ENCODE peak calls at places on chromosomes 1 and 21, in six cellular contexts. H is H1, A is lower leg skin, X is NB4, P is H54, J is heart left ventricle. Z is an unnamed sample.

GRCh38 chr1:204564835-204565234 is 48.6 kb downstream of the MDM4 start:
- DNase-seq in H (no peak), A (no peak), X (no peak), P (no peak), J (no peak), Z (no peak)

GRCh38 chr1:10380594-10381275 is 18.1 kb upstream of the PGD start:
- DNase-seq in H (no peak), A (no peak), X (no peak), P (peak), J (no peak), Z (peak)

GRCh38 chr21:46156678-46157077 is 1.3 kb upstream of the FTCD start:
- DNase-seq in H (peak), A (peak), X (no peak), P (no peak), J (peak), Z (peak)

GRCh38 chr1:32933742-32934322 is 30.8 kb downstream of the RNF19B start:
- DNase-seq in H (no peak), A (no peak), X (no peak), P (no peak), J (no peak), Z (no peak)

GRCh38 chr1:201693019-201693372 is 136.0 kb upstream of the IPO9 start:
- DNase-seq in H (no peak), A (no peak), X (no peak), P (no peak), J (no peak), Z (no peak)

GRCh38 chr1:147600119-147601111 is 59.1 kb downstream of the BCL9 start:
- DNase-seq in H (no peak), A (no peak), X (peak), P (peak), J (no peak), Z (no peak)

GRCh38 chr1:177077734-177078489 is 86.6 kb downstream of the ASTN1 start:
- DNase-seq in H (no peak), A (no peak), X (no peak), P (no peak), J (no peak), Z (no peak)

GRCh38 chr1:210527091-210527490 is 198.4 kb downstream of the HHAT start:
- DNase-seq in H (no peak), A (no peak), X (no peak), P (no peak), J (no peak), Z (no peak)

GRCh38 chr21:45006536-45007079 is 66.8 kb downstream of the SLX9 start:
- DNase-seq in H (no peak), A (no peak), X (no peak), P (no peak), J (no peak), Z (no peak)

GRCh38 chr1:154182342-154183044 is 9.4 kb downstream of the TPM3 start:
- DNase-seq in H (peak), A (peak), X (peak), P (peak), J (peak), Z (peak)

GRCh38 chr1:244349103-244349531 is 102.6 kb downstream of the ADSS2 start:
- DNase-seq in H (no peak), A (peak), X (no peak), P (peak), J (no peak), Z (no peak)

GRCh38 chr1:218547901-218548730 is 203.0 kb downstream of the TGFB2 start:
- DNase-seq in H (no peak), A (no peak), X (no peak), P (no peak), J (no peak), Z (no peak)

GRCh38 chr1:56139786-56140185 is 439.6 kb downstream of the PLPP3 start:
- DNase-seq in H (no peak), A (no peak), X (no peak), P (no peak), J (no peak), Z (no peak)

GRCh38 chr1:95071539-95071938 is 1.2 kb downstream of the ALG14 start:
- DNase-seq in H (no peak), A (no peak), X (no peak), P (no peak), J (no peak), Z (no peak)

GRCh38 chr1:237864338-237865244 is 26.1 kb downstream of the ZP4 start:
- DNase-seq in H (peak), A (peak), X (peak), P (peak), J (peak), Z (peak)

GRCh38 chr1:54384921-54385726 is 21.1 kb downstream of the SSBP3 start:
- DNase-seq in H (no peak), A (no peak), X (peak), P (no peak), J (no peak), Z (no peak)

GRCh38 chr1:156639601-156640101 is 2.3 kb upstream of the BCAN start:
- DNase-seq in H (no peak), A (no peak), X (no peak), P (peak), J (no peak), Z (no peak)

GRCh38 chr1:74935446-74935845 is 198.7 kb upstream of the LHX8 start:
- DNase-seq in H (no peak), A (no peak), X (no peak), P (no peak), J (no peak), Z (no peak)

GRCh38 chr1:50974618-50974935 is 4.5 kb downstream of the CDKN2C start:
- DNase-seq in H (no peak), A (no peak), X (no peak), P (no peak), J (no peak), Z (no peak)

GRCh38 chr1:54565113-54565501 is 17.1 kb downstream of the ACOT11 start:
- DNase-seq in H (no peak), A (no peak), X (no peak), P (no peak), J (peak), Z (no peak)

GRCh38 chr1:234833118-234833517 is 223.1 kb upstream of the IRF2BP2 start:
- DNase-seq in H (no peak), A (no peak), X (no peak), P (no peak), J (no peak), Z (no peak)

GRCh38 chr21:37008705-37009104 is 2.2 kb downstream of the RIPPLY3 start:
- DNase-seq in H (no peak), A (peak), X (no peak), P (no peak), J (no peak), Z (no peak)

GRCh38 chr1:175188936-175189335 is 3.6 kb downstream of the KIAA0040 start:
- DNase-seq in H (no peak), A (no peak), X (peak), P (no peak), J (no peak), Z (no peak)

GRCh38 chr1:42214447-42214871 is 49.9 kb upstream of the GUCA2A start:
- DNase-seq in H (no peak), A (no peak), X (peak), P (no peak), J (no peak), Z (peak)

GRCh38 chr1:63463248-63463647 is 59.8 kb downstream of the ITGB3BP start:
- DNase-seq in H (no peak), A (no peak), X (peak), P (no peak), J (no peak), Z (no peak)

GRCh38 chr21:42784276-42784675 is 95.1 kb downstream of the WDR4 start:
- DNase-seq in H (no peak), A (no peak), X (no peak), P (no peak), J (no peak), Z (no peak)

GRCh38 chr21:33362044-33362555 is 37.3 kb downstream of the IFNAR1 start:
- DNase-seq in H (peak), A (peak), X (peak), P (no peak), J (no peak), Z (no peak)
- TF ChIP-seq POLR2A in H (peak), A (no peak), X (peak), P (no peak), J (no peak), Z (peak)

DNA sequence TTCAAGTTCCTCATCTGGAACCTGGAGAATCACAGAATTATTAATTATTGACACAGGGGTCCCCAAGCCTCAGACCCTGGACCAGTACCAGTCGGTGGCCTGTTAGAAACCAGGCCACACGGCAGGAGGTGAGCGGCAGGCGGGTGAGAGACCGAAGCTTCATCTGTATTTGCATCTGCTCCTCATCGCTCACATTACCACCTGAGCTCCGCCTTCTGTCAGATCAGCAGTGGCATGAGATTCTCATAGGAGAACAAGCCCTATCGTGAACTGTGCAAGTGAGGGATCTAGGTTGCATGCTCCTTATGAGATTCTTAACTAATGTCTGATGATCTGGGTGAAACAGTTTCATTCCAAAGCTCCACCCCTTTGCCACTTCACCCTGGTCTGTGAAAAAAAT is 125.9 kb downstream of the C1orf21 start:
- DNase-seq in H (no peak), A (no peak), X (no peak), P (no peak), J (no peak), Z (no peak)
- TF ChIP-seq POLR2A in H (no peak), A (no peak), X (no peak), P (no peak), J (no peak), Z (no peak)

GRCh38 chr1:2556277-2557145 is at the start of gene TNFRSF14:
- DNase-seq in H (no peak), A (peak), X (peak), P (no peak), J (peak), Z (no peak)

GRCh38 chr1:2553871-2554620 is 2.1 kb upstream of the TNFRSF14 start:
- DNase-seq in H (no peak), A (no peak), X (no peak), P (no peak), J (no peak), Z (no peak)

GRCh38 chr1:2554621-2555387 is 1.4 kb upstream of the TNFRSF14 start:
- DNase-seq in H (no peak), A (no peak), X (peak), P (no peak), J (no peak), Z (peak)

GRCh38 chr1:2557146-2558029 is 1.2 kb downstream of the TNFRSF14 start:
- DNase-seq in H (no peak), A (peak), X (no peak), P (no peak), J (no peak), Z (no peak)

DNA sequence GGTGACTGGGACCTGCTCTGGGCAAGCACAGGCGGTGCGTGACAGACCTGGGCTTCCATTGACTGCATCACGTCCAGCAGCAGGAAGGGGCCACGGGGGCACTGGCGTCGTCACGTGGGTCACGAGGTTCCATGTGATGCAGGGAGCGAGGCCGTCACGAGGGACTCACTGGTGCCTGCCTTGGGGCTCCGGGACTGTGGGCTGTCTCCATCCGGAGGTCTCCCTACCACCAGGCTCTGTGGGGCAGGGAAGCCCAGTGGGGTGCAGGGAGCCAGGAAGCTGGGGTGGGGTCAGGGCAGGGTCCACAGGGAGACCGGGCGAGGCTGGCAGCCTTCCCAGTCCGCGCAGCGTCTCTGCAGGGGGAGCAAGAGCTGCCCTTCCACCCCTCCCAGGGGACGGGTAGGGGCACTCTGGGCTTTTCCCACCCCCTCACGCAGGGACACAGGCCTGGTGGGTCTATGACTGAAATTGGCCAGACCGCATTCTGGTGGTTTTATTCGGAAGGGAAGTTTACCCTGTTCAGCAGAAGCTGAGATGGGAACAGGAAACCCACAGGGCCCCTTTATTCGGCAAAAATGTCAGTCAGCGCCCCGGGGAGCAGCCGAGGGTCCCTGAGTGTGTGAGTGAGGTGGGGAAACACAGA is 416 bp upstream of the TNFRSF14 start:
- DNase-seq in H (no peak), A (peak), X (peak), P (no peak), J (peak), Z (peak)
- TF ChIP-seq POLR2A in H (no peak), A (peak), X (peak), P (no peak), J (no peak), Z (peak)

GRCh38 chr1:248872752-248873408 is 14.0 kb upstream of the ZNF692 start:
- DNase-seq in H (peak), A (peak), X (peak), P (no peak), J (no peak), Z (peak)
- TF ChIP-seq POLR2A in H (no peak), A (no peak), X (no peak), P (no peak), J (no peak), Z (peak)

GRCh38 chr1:21586926-21587601 is 77.8 kb downstream of the ALPL start:
- DNase-seq in H (no peak), A (peak), X (peak), P (peak), J (peak), Z (peak)

GRCh38 chr1:21589618-21590017 is 79.5 kb downstream of the RAP1GAP start:
- DNase-seq in H (no peak), A (no peak), X (no peak), P (no peak), J (no peak), Z (no peak)

GRCh38 chr1:21586222-21586621 is 77.0 kb downstream of the ALPL start:
- DNase-seq in H (no peak), A (no peak), X (no peak), P (no peak), J (no peak), Z (no peak)

GRCh38 chr1:21585037-21585436 is 75.8 kb downstream of the ALPL start:
- DNase-seq in H (no peak), A (no peak), X (no peak), P (no peak), J (no peak), Z (no peak)

GRCh38 chr1:21587602-21587953 is 78.4 kb downstream of the ALPL start:
- DNase-seq in H (no peak), A (no peak), X (no peak), P (no peak), J (no peak), Z (no peak)
- TF ChIP-seq POLR2A in H (no peak), A (no peak), X (no peak), P (no peak), J (no peak), Z (no peak)